ENCODE peak calls at places on chromosomes 12 and 14, in seven cellular contexts. K is NCI-H2029 treated with DMSO at 0.1 percent for 48 hours; V is stromal cell of bone marrow; H is hypothalamus; X is WTC11; Y is CD4-positive, alpha-beta T cell; F is cardiac fibroblast. E is an unnamed sample.

GRCh38 chr12:100871335-100871734 is 76.8 kb downstream of the ANO4 start:
- DNase-seq in K (no peak), V (no peak), H (no peak), X (no peak), Y (no peak), F (no peak), E (no peak)

GRCh38 chr14:100622708-100623485 is 35.7 kb upstream of the BEGAIN start:
- DNase-seq in K (no peak), V (no peak), H (no peak), X (peak; percentile 1), Y (no peak), F (no peak), E (no peak)

GRCh38 chr12:11630046-11630706 is 19.3 kb upstream of the ETV6 start:
- DNase-seq in K (peak; percentile 40), V (no peak), H (no peak), X (no peak), Y (no peak), F (no peak), E (no peak)

GRCh38 chr14:38553586-38553985 is 297.7 kb upstream of the CLEC14A start:
- DNase-seq in K (no peak), V (peak; percentile 22), H (no peak), X (no peak), Y (no peak), F (peak; percentile 63), E (peak; percentile 3)

GRCh38 chr12:54977155-54977554 is 7.4 kb downstream of the TESPA1 start:
- DNase-seq in K (no peak), V (peak; percentile 71), H (no peak), X (no peak), Y (no peak), F (peak; percentile 75), E (peak; percentile 9)

GRCh38 chr12:91356405-91356804 is 173.8 kb upstream of the DCN start:
- DNase-seq in K (no peak), V (no peak), H (no peak), X (no peak), Y (no peak), F (peak; percentile 38), E (no peak)

GRCh38 chr14:51539571-51540037 is 112.1 kb upstream of the FRMD6 start:
- DNase-seq in K (no peak), V (peak; percentile 50), H (no peak), X (no peak), Y (no peak), F (peak; percentile 97), E (peak; percentile 16)

GRCh38 chr12:6341439-6342139 is at the start of gene TNFRSF1A:
- DNase-seq in K (no peak), V (peak; percentile 80), H (peak; percentile 28), X (no peak), Y (no peak), F (peak; percentile 87), E (no peak)

GRCh38 chr14:77066555-77067172 is 31.4 kb upstream of the CIPC start:
- DNase-seq in K (no peak), V (no peak), H (no peak), X (no peak), Y (no peak), F (no peak), E (no peak)

GRCh38 chr12:46264057-46264456 is 4.8 kb downstream of the SLC38A1 start:
- DNase-seq in K (no peak), V (no peak), H (no peak), X (no peak), Y (no peak), F (peak; percentile 75), E (no peak)

GRCh38 chr14:68424443-68425172 is 368.3 kb downstream of the ZFP36L1 start:
- DNase-seq in K (no peak), V (no peak), H (no peak), X (no peak), Y (no peak), F (no peak), E (no peak)

GRCh38 chr12:120437735-120438494 is at the start of gene COX6A1:
- DNase-seq in K (peak; percentile 99), V (peak; percentile 95), H (peak; percentile 92), X (peak; percentile 97), Y (peak; percentile 91), F (peak; percentile 98), E (peak; percentile 95)

GRCh38 chr12:123335490-123335889 is 29.2 kb downstream of the SBNO1 start:
- DNase-seq in K (no peak), V (no peak), H (no peak), X (no peak), Y (no peak), F (no peak), E (no peak)

GRCh38 chr14:21734457-21735074 is 60.9 kb upstream of the OR4E1 start:
- DNase-seq in K (no peak), V (peak; percentile 2), H (no peak), X (no peak), Y (no peak), F (peak; percentile 67), E (no peak)

GRCh38 chr12:47964102-47964723 is 817 bp downstream of the TMEM106C start:
- DNase-seq in K (no peak), V (no peak), H (no peak), X (no peak), Y (no peak), F (no peak), E (no peak)

GRCh38 chr12:128079476-128079875 is 187.5 kb upstream of the TMEM132C start:
- DNase-seq in K (no peak), V (no peak), H (no peak), X (no peak), Y (no peak), F (no peak), E (no peak)

GRCh38 chr12:105705765-105706164 is 375.3 kb downstream of the C12orf75 start:
- DNase-seq in K (peak; percentile 42), V (peak; percentile 31), H (peak; percentile 58), X (peak; percentile 67), Y (no peak), F (peak; percentile 82), E (peak; percentile 4)

GRCh38 chr12:106586803-106587684 is 4.2 kb downstream of the RFX4 start:
- DNase-seq in K (no peak), V (no peak), H (peak; percentile 22), X (peak; percentile 69), Y (no peak), F (no peak), E (no peak)

GRCh38 chr12:71438670-71439361 is 782 bp upstream of the LGR5 start:
- DNase-seq in K (no peak), V (no peak), H (no peak), X (no peak), Y (no peak), F (peak; percentile 19), E (no peak)

GRCh38 chr12:123106640-123107359 is 44.1 kb downstream of the PITPNM2 start:
- DNase-seq in K (no peak), V (no peak), H (no peak), X (no peak), Y (no peak), F (peak; percentile 21), E (no peak)

GRCh38 chr12:31588976-31589375 is 2.0 kb downstream of the DENND5B start:
- DNase-seq in K (no peak), V (no peak), H (no peak), X (no peak), Y (no peak), F (peak; percentile 34), E (no peak)

GRCh38 chr12:132354211-132354981 is 25.0 kb upstream of the GALNT9 start:
- DNase-seq in K (no peak), V (no peak), H (no peak), X (no peak), Y (no peak), F (no peak), E (no peak)

GRCh38 chr14:36383674-36384421 is 63.4 kb upstream of the MBIP start:
- DNase-seq in K (peak; percentile 81), V (peak; percentile 9), H (peak; percentile 30), X (no peak), Y (no peak), F (no peak), E (no peak)

GRCh38 chr12:47349770-47350408 is 270.1 kb upstream of the AMIGO2 start:
- DNase-seq in K (no peak), V (no peak), H (no peak), X (no peak), Y (no peak), F (peak; percentile 19), E (no peak)

GRCh38 chr14:71729581-71729980 is 202.6 kb upstream of the RGS6 start:
- DNase-seq in K (no peak), V (no peak), H (no peak), X (no peak), Y (no peak), F (no peak), E (no peak)

GRCh38 chr12:14952295-14952995 is 9.0 kb downstream of the ARHGDIB start:
- DNase-seq in K (peak; percentile 26), V (peak; percentile 89), H (no peak), X (no peak), Y (no peak), F (peak; percentile 99), E (peak; percentile 93)

GRCh38 chr12:124565656-124566180 is 1.7 kb downstream of the NCOR2 start:
- DNase-seq in K (no peak), V (no peak), H (no peak), X (peak; percentile 10), Y (no peak), F (no peak), E (no peak)

GRCh38 chr14:51575225-51576111 is 76.2 kb upstream of the FRMD6 start:
- DNase-seq in K (no peak), V (no peak), H (no peak), X (peak; percentile 13), Y (no peak), F (no peak), E (no peak)

GRCh38 chr12:77894548-77894947 is 63.9 kb downstream of the NAV3 start:
- DNase-seq in K (no peak), V (no peak), H (no peak), X (no peak), Y (no peak), F (no peak), E (no peak)

GRCh38 chr14:69270795-69271708 is 11.1 kb downstream of the GALNT16 start:
- DNase-seq in K (no peak), V (no peak), H (no peak), X (no peak), Y (no peak), F (peak; percentile 32), E (no peak)